ENCODE peak calls at places on chromosomes 5 and 9, in seven cellular contexts. R is mesendoderm, C is testis, E is thoracic aorta, D is aorta, M is sigmoid colon, O is fibroblast of lung. T is an unnamed sample.
A peak's percentile ranks its signal among the peaks of the same experiment; 100 is the strongest.

GRCh38 chr9:95498641-95499040 is 18.1 kb downstream of the PTCH1 start:
- DNase-seq in R (no peak), C (no peak), E (no peak), D (no peak), M (no peak), O (no peak), T (no peak)

GRCh38 chr5:3827624-3828023 is 232.0 kb downstream of the IRX1 start:
- DNase-seq in R (no peak), C (no peak), E (no peak), D (no peak), M (no peak), O (no peak), T (no peak)

GRCh38 chr5:60455589-60455988 is 244.4 kb downstream of the DEPDC1B start:
- DNase-seq in R (no peak), C (no peak), E (no peak), D (no peak), M (no peak), O (no peak), T (no peak)

GRCh38 chr5:41903382-41903891 is 707 bp upstream of the RIMOC1 start:
- DNase-seq in R (no peak), C (no peak), E (no peak), D (no peak), M (no peak), O (no peak), T (no peak)

GRCh38 chr5:58040851-58041250 is 419.0 kb downstream of the PLK2 start:
- DNase-seq in R (no peak), C (no peak), E (no peak), D (no peak), M (no peak), O (no peak), T (no peak)

GRCh38 chr5:132007399-132008162 is 3.9 kb downstream of the ACSL6 start:
- DNase-seq in R (peak; percentile 88), C (peak; percentile 94), E (peak; percentile 45), D (peak; percentile 82), M (peak; percentile 81), O (peak; percentile 84), T (peak; percentile 77)

GRCh38 chr5:126172812-126173211 is 250.4 kb upstream of the GRAMD2B start:
- DNase-seq in R (no peak), C (no peak), E (no peak), D (no peak), M (no peak), O (no peak), T (no peak)

GRCh38 chr5:91180506-91180905 is 202.6 kb downstream of the ARRDC3 start:
- DNase-seq in R (no peak), C (no peak), E (no peak), D (no peak), M (no peak), O (no peak), T (no peak)

GRCh38 chr5:107814183-107814582 is 143.4 kb upstream of the EFNA5 start:
- DNase-seq in R (no peak), C (no peak), E (no peak), D (no peak), M (no peak), O (no peak), T (no peak)

GRCh38 chr9:75471549-75472114 is 383.3 kb downstream of the OSTF1 start:
- DNase-seq in R (no peak), C (no peak), E (no peak), D (no peak), M (no peak), O (no peak), T (no peak)

GRCh38 chr5:142025637-142026036 is 12.8 kb upstream of the GNPDA1 start:
- DNase-seq in R (no peak), C (no peak), E (no peak), D (no peak), M (no peak), O (no peak), T (no peak)

GRCh38 chr5:151490617-151491016 is 43.2 kb downstream of the SLC36A1 start:
- DNase-seq in R (no peak), C (no peak), E (no peak), D (no peak), M (no peak), O (no peak), T (no peak)

GRCh38 chr5:132491368-132492364 is 1.1 kb upstream of the IRF1 start:
- DNase-seq in R (peak; percentile 55), C (no peak), E (no peak), D (no peak), M (peak; percentile 72), O (no peak), T (no peak)

GRCh38 chr9:86578722-86579121 is 224.5 kb upstream of the TUT7 start:
- DNase-seq in R (no peak), C (no peak), E (no peak), D (no peak), M (no peak), O (no peak), T (no peak)

GRCh38 chr5:78287833-78288232 is 6.7 kb downstream of the AP3B1 start:
- DNase-seq in R (peak; percentile 65), C (no peak), E (no peak), D (no peak), M (no peak), O (peak; percentile 64), T (no peak)

GRCh38 chr5:168578506-168579205 is 512 bp downstream of the PANK3 start:
- DNase-seq in R (peak; percentile 79), C (peak; percentile 74), E (no peak), D (no peak), M (peak; percentile 63), O (peak; percentile 9), T (no peak)

GRCh38 chr9:124298646-124299235 is 41.0 kb downstream of the NEK6 start:
- DNase-seq in R (no peak), C (no peak), E (no peak), D (no peak), M (no peak), O (no peak), T (no peak)

GRCh38 chr5:154058055-154059038 is 19.6 kb downstream of the MFAP3 start:
- DNase-seq in R (peak; percentile 24), C (no peak), E (no peak), D (no peak), M (no peak), O (peak; percentile 12), T (no peak)

GRCh38 chr5:6090838-6091237 is 287.5 kb downstream of the MED10 start:
- DNase-seq in R (no peak), C (no peak), E (no peak), D (no peak), M (no peak), O (no peak), T (no peak)

GRCh38 chr5:91487420-91487819 is 104.3 kb upstream of the ARRDC3 start:
- DNase-seq in R (peak; percentile 62), C (no peak), E (no peak), D (no peak), M (no peak), O (no peak), T (no peak)

GRCh38 chr9:89842267-89842768 is 237.5 kb downstream of the GADD45G start:
- DNase-seq in R (no peak), C (peak; percentile 21), E (no peak), D (no peak), M (no peak), O (no peak), T (no peak)

GRCh38 chr9:21465859-21466518 is 16.1 kb downstream of the IFNE start:
- DNase-seq in R (peak; percentile 77), C (no peak), E (no peak), D (no peak), M (no peak), O (peak; percentile 75), T (peak; percentile 18)

GRCh38 chr5:115227281-115227680 is 35.4 kb downstream of the PGGT1B start:
- DNase-seq in R (no peak), C (no peak), E (no peak), D (no peak), M (no peak), O (no peak), T (no peak)

GRCh38 chr5:146703899-146704298 is 174.7 kb downstream of the PPP2R2B start:
- DNase-seq in R (no peak), C (no peak), E (no peak), D (no peak), M (no peak), O (no peak), T (no peak)

GRCh38 chr9:22739712-22740111 is 293.1 kb downstream of the DMRTA1 start:
- DNase-seq in R (no peak), C (no peak), E (no peak), D (no peak), M (no peak), O (no peak), T (no peak)

GRCh38 chr5:113112435-113112834 is 135.8 kb downstream of the DCP2 start:
- DNase-seq in R (no peak), C (no peak), E (no peak), D (no peak), M (no peak), O (peak; percentile 66), T (no peak)

GRCh38 chr5:77882670-77883257 is 106.6 kb upstream of the TBCA start:
- DNase-seq in R (no peak), C (no peak), E (no peak), D (no peak), M (no peak), O (peak; percentile 72), T (no peak)

GRCh38 chr5:170338933-170339779 is 41.6 kb upstream of the LCP2 start:
- DNase-seq in R (peak; percentile 53), C (no peak), E (no peak), D (no peak), M (peak; percentile 12), O (no peak), T (no peak)

GRCh38 chr5:53024535-53024934 is 35.4 kb downstream of the ITGA2 start:
- DNase-seq in R (no peak), C (no peak), E (no peak), D (no peak), M (no peak), O (no peak), T (no peak)

GRCh38 chr9:92405770-92406169 is 1.4 kb upstream of the OGN start:
- DNase-seq in R (no peak), C (no peak), E (no peak), D (no peak), M (no peak), O (no peak), T (no peak)
- H3K27ac ChIP-seq in R (no peak overlapping the region), C (no peak overlapping the region), E (peak overlapping the region; percentile 77), D (peak overlapping the region; percentile 70), M (peak overlapping the region; percentile 53), O (no peak overlapping the region), T (peak overlapping the region; percentile 38)

GRCh38 chr9:35649431-35650340 is 1.0 kb downstream of the SIT1 start:
- DNase-seq in R (no peak), C (no peak), E (peak; percentile 46), D (peak; percentile 77), M (no peak), O (no peak), T (no peak)
- H3K27ac ChIP-seq in R (no peak overlapping the region), C (no peak overlapping the region), E (peak overlapping the region; percentile 96), D (peak overlapping the region; percentile 28), M (no peak overlapping the region), O (no peak overlapping the region), T (no peak overlapping the region)

GRCh38 chr9:116279230-116279629 is 125.6 kb downstream of the PAPPA start:
- DNase-seq in R (peak; percentile 92), C (no peak), E (no peak), D (no peak), M (no peak), O (no peak), T (no peak)
- H3K27ac ChIP-seq in R (peak overlapping the region; percentile 33), C (no peak overlapping the region), E (no peak overlapping the region), D (no peak overlapping the region), M (no peak overlapping the region), O (no peak overlapping the region), T (no peak overlapping the region)

DNA sequence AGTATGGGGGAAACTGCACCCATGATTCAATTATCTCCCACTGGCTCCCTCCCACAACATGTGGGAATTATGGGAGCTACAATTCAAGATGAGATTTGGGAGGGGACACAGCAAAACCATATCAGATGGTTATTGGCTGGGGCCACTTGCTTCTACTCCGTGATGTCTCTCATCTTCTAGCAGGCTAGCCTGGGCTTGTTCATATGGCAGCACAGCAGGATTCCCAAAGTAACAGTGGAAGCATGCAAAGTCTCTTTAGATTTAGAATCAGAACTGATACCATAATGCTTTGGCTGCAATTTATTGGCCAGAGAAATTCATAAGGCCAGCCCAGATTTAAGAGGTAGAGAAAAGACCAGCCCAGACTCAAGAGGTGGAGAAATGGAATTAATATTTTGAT is 126.2 kb downstream of the PTTG1 start:
- DNase-seq in R (no peak), C (no peak), E (no peak), D (no peak), M (no peak), O (no peak), T (no peak)
- H3K27ac ChIP-seq in R (no peak overlapping the region), C (no peak overlapping the region), E (no peak overlapping the region), D (no peak overlapping the region), M (no peak overlapping the region), O (no peak overlapping the region), T (no peak overlapping the region)

T was measured in prostate gland.